ENCODE peak calls at places on chromosomes 2 and 18, in eight cellular contexts. Y, X, E, K, L, R, B and J are unnamed samples.

GRCh38 chr18:79855147-79855910 is 57.6 kb downstream of the KCNG2 start:
- DNase-seq in Y (no peak), X (no peak), E (no peak), K (no peak), L (no peak), R (no peak), B (no peak), J (no peak)

GRCh38 chr2:237494066-237494465 is 7.0 kb downstream of the MLPH start:
- DNase-seq in Y (no peak), X (no peak), E (no peak), K (no peak), L (no peak), R (no peak), B (no peak), J (no peak)

GRCh38 chr2:180715044-180715443 is 265.4 kb upstream of the UBE2E3 start:
- DNase-seq in Y (no peak), X (no peak), E (no peak), K (no peak), L (no peak), R (no peak), B (no peak), J (no peak)

GRCh38 chr2:86300496-86300895 is 36.9 kb downstream of the REEP1 start:
- DNase-seq in Y (no peak), X (peak), E (no peak), K (no peak), L (peak), R (no peak), B (no peak), J (no peak)

GRCh38 chr2:117771969-117772630 is 42.4 kb upstream of the DDX18 start:
- DNase-seq in Y (no peak), X (peak), E (no peak), K (peak), L (no peak), R (peak), B (no peak), J (peak)

GRCh38 chr18:62812242-62812641 is 96.9 kb downstream of the PHLPP1 start:
- DNase-seq in Y (no peak), X (no peak), E (no peak), K (no peak), L (no peak), R (no peak), B (no peak), J (peak)

GRCh38 chr2:191041418-191042161 is 27.6 kb upstream of the STAT1 start:
- DNase-seq in Y (no peak), X (no peak), E (no peak), K (no peak), L (peak), R (no peak), B (no peak), J (peak)

GRCh38 chr2:55581435-55581834 is 36.0 kb downstream of the PPP4R3B start:
- DNase-seq in Y (no peak), X (no peak), E (no peak), K (no peak), L (no peak), R (no peak), B (no peak), J (no peak)

GRCh38 chr2:185463481-185463880 is 275.1 kb upstream of the FSIP2 start:
- DNase-seq in Y (no peak), X (no peak), E (no peak), K (no peak), L (no peak), R (no peak), B (no peak), J (no peak)

GRCh38 chr18:23437357-23438045 is 15.6 kb upstream of the RIOK3 start:
- DNase-seq in Y (peak), X (peak), E (peak), K (no peak), L (peak), R (peak), B (peak), J (peak)